ENCODE peak calls at places on chromosome 4, in ten cellular contexts. T is NCI-H1417; O is midbrain; J is GM23338; B is naive thymus-derived CD8-positive, alpha-beta T cell; U is CD4-positive, alpha-beta T cell; G is bronchial epithelial cell; W is C1 segment of cervical spinal cord; D is NCI-H1694; P is left ventricle myocardium inferior. Z is an unnamed sample.

GRCh38 chr4:92994727-92995126 is 691.0 kb downstream of the GRID2 start:
- DNase-seq in O (no peak), D (no peak), P (no peak), B (no peak), T (no peak), W (no peak), J (no peak), G (no peak), U (no peak), Z (no peak)

GRCh38 chr4:15343000-15343399 is 84.8 kb upstream of the C1QTNF7 start:
- DNase-seq in U (no peak), G (no peak), W (no peak), B (no peak), D (no peak), O (no peak), P (no peak), T (no peak), J (no peak), Z (no peak)

GRCh38 chr4:123632646-123633045 is 236.1 kb downstream of the SPRY1 start:
- DNase-seq in O (no peak), U (no peak), P (no peak), J (no peak), D (no peak), T (no peak), B (no peak), W (no peak), G (no peak), Z (no peak)

GRCh38 chr4:107977482-107977881 is 12.2 kb upstream of the HADH start:
- DNase-seq in G (no peak), T (no peak), W (no peak), D (no peak), B (no peak), O (no peak), J (no peak), P (no peak), U (no peak), Z (no peak)

GRCh38 chr4:5952286-5953002 is 59.6 kb upstream of the CRMP1 start:
- DNase-seq in T (no peak), G (no peak), U (no peak), O (no peak), B (no peak), W (no peak), P (no peak), J (no peak), D (no peak), Z (no peak)

GRCh38 chr4:1508161-1509160 is 102.2 kb upstream of the NKX1-1 start:
- DNase-seq in O (no peak), T (no peak), U (no peak), B (no peak), J (no peak), W (no peak), P (no peak), G (no peak), D (no peak), Z (no peak)

GRCh38 chr4:82419451-82419850 is 10.8 kb downstream of the HNRNPDL start:
- DNase-seq in P (no peak), W (no peak), T (no peak), D (no peak), U (no peak), B (no peak), G (no peak), J (no peak), O (no peak), Z (no peak)

GRCh38 chr4:107044170-107044569 is 8.1 kb upstream of the DKK2 start:
- DNase-seq in D (no peak), T (peak), O (no peak), G (peak), W (no peak), B (no peak), P (no peak), U (no peak), J (peak), Z (no peak)

GRCh38 chr4:174216935-174217272 is 66.6 kb downstream of the FBXO8 start:
- DNase-seq in B (no peak), G (no peak), W (no peak), D (no peak), U (no peak), T (no peak), P (no peak), J (peak), O (no peak), Z (no peak)

GRCh38 chr4:1169691-1170096 is 2.7 kb downstream of the SPON2 start:
- DNase-seq in G (no peak), P (no peak), J (no peak), U (no peak), D (no peak), O (no peak), T (no peak), B (no peak), W (no peak), Z (no peak)

GRCh38 chr4:11483076-11483475 is 54.4 kb upstream of the HS3ST1 start:
- DNase-seq in D (no peak), G (peak), J (no peak), P (no peak), B (no peak), O (no peak), T (no peak), W (no peak), U (no peak), Z (no peak)

GRCh38 chr4:134777626-134778025 is 576.0 kb upstream of the PABPC4L start:
- DNase-seq in G (peak), J (peak), U (no peak), T (peak), W (no peak), D (no peak), O (no peak), B (no peak), P (no peak), Z (peak)

GRCh38 chr4:81712714-81713113 is 241.0 kb upstream of the RASGEF1B start:
- DNase-seq in T (no peak), J (no peak), O (no peak), U (no peak), W (no peak), B (no peak), G (no peak), D (no peak), P (no peak), Z (no peak)

GRCh38 chr4:43163101-43163792 is 270.7 kb downstream of the GRXCR1 start:
- DNase-seq in G (peak), U (no peak), W (no peak), P (no peak), J (peak), T (peak), B (no peak), D (no peak), O (no peak), Z (no peak)

GRCh38 chr4:22607382-22607781 is 85.4 kb upstream of the GBA3 start:
- DNase-seq in O (no peak), W (no peak), T (peak), P (peak), D (peak), U (peak), G (peak), J (peak), B (peak), Z (peak)

GRCh38 chr4:1226167-1226514 is 22.8 kb downstream of the CTBP1 start:
- DNase-seq in P (peak), T (no peak), B (no peak), J (no peak), U (no peak), W (no peak), D (no peak), G (no peak), O (no peak), Z (no peak)

GRCh38 chr4:147833254-147833653 is 101.4 kb downstream of the ARHGAP10 start:
- DNase-seq in W (no peak), B (no peak), P (no peak), U (no peak), D (no peak), O (no peak), G (peak), J (no peak), T (no peak), Z (no peak)

GRCh38 chr4:140052050-140052449 is 101.9 kb downstream of the MAML3 start:
- DNase-seq in T (peak), J (peak), P (peak), G (peak), B (no peak), O (peak), U (peak), W (no peak), D (peak), Z (no peak)

GRCh38 chr4:104491826-104492771 is 2.6 kb downstream of the CXXC4 start:
- DNase-seq in B (no peak), O (peak), W (no peak), J (peak), P (no peak), T (peak), U (no peak), G (peak), D (no peak), Z (peak)

GRCh38 chr4:108725457-108725856 is 37.4 kb downstream of the ETNPPL start:
- DNase-seq in B (no peak), O (no peak), W (no peak), D (no peak), T (no peak), U (no peak), P (no peak), J (peak), G (no peak), Z (no peak)

GRCh38 chr4:140229881-140230280 is 75.9 kb upstream of the MAML3 start:
- DNase-seq in T (no peak), P (no peak), G (no peak), J (no peak), W (no peak), U (no peak), O (no peak), D (no peak), B (no peak), Z (no peak)

GRCh38 chr4:86496094-86497060 is 97.7 kb upstream of the PTPN13 start:
- DNase-seq in O (peak), W (no peak), G (peak), P (no peak), T (peak), B (no peak), J (peak), D (peak), U (no peak), Z (peak)

GRCh38 chr4:152258804-152259708 is 276.8 kb downstream of the FBXW7 start:
- DNase-seq in O (no peak), U (no peak), B (no peak), D (no peak), P (no peak), G (peak), W (no peak), J (no peak), T (peak), Z (no peak)

GRCh38 chr4:157043131-157043530 is 32.8 kb upstream of the GLRB start:
- DNase-seq in O (no peak), W (no peak), B (no peak), T (peak), P (no peak), D (no peak), J (peak), U (no peak), G (peak), Z (no peak)

GRCh38 chr4:108360857-108361820 is 192.4 kb upstream of the LEF1 start:
- DNase-seq in G (peak), D (no peak), O (no peak), J (peak), U (no peak), W (no peak), T (peak), P (no peak), B (no peak), Z (no peak)

GRCh38 chr4:89263265-89263664 is 44.3 kb downstream of the GPRIN3 start:
- DNase-seq in P (no peak), O (no peak), G (no peak), J (peak), U (no peak), B (no peak), D (no peak), T (no peak), W (no peak), Z (no peak)

GRCh38 chr4:188781655-188782054 is 642.4 kb downstream of the TRIML1 start:
- DNase-seq in B (no peak), U (no peak), D (no peak), J (peak), G (no peak), T (no peak), W (no peak), P (no peak), O (no peak), Z (no peak)

GRCh38 chr4:112509243-112510190 is 6.5 kb downstream of the NEUROG2 start:
- DNase-seq in W (no peak), G (peak), U (no peak), P (no peak), B (no peak), J (peak), D (no peak), T (peak), O (no peak), Z (peak)

GRCh38 chr4:119504616-119505015 is 124.0 kb downstream of the PDE5A start:
- DNase-seq in J (no peak), D (no peak), O (no peak), W (no peak), P (no peak), T (no peak), B (no peak), G (no peak), U (no peak), Z (no peak)

GRCh38 chr4:10173039-10173753 is 56.6 kb upstream of the WDR1 start:
- DNase-seq in D (no peak), T (peak), W (no peak), O (no peak), B (no peak), P (no peak), U (no peak), G (peak), J (no peak), Z (no peak)

GRCh38 chr4:7021930-7022658 is 21.1 kb upstream of the TADA2B start:
- DNase-seq in O (no peak), W (no peak), P (no peak), G (peak), J (no peak), D (no peak), T (no peak), B (no peak), U (no peak), Z (no peak)

GRCh38 chr4:3660928-3661515 is 105.2 kb upstream of the ADRA2C start:
- DNase-seq in D (no peak), T (no peak), O (no peak), B (no peak), P (no peak), W (no peak), U (no peak), J (no peak), G (no peak), Z (no peak)

GRCh38 chr4:118265312-118266144 is 87.3 kb downstream of the PRSS12 start:
- DNase-seq in G (no peak), J (peak), W (no peak), D (no peak), U (no peak), O (no peak), P (no peak), B (peak), T (no peak), Z (peak)